ENCODE peak calls at places on chromosomes 6 and 20, in four cellular contexts. One of them, this sample, is unnamed.

GRCh38 chr6:22880686-22881433 is 311.5 kb downstream of the HDGFL1 start:
- DNase-seq in astrocyte of the hippocampus: peak
- DNase-seq in iPS-NIHi11: no peak
- DNase-seq in naive thymus-derived CD8-positive, alpha-beta T cell: no peak
- DNase-seq in this sample: peak

GRCh38 chr20:19692100-19692499 is 66.0 kb upstream of the RIN2 start:
- DNase-seq in naive thymus-derived CD8-positive, alpha-beta T cell: no peak
- DNase-seq in iPS-NIHi11: no peak
- DNase-seq in astrocyte of the hippocampus: no peak
- DNase-seq in this sample: peak

GRCh38 chr20:25017257-25017803 is 24.8 kb upstream of the APMAP start:
- DNase-seq in astrocyte of the hippocampus: no peak
- DNase-seq in naive thymus-derived CD8-positive, alpha-beta T cell: no peak
- DNase-seq in iPS-NIHi11: peak
- DNase-seq in this sample: no peak

GRCh38 chr20:2559641-2560040 is 23.3 kb downstream of the TMC2 start:
- DNase-seq in iPS-NIHi11: no peak
- DNase-seq in astrocyte of the hippocampus: peak
- DNase-seq in naive thymus-derived CD8-positive, alpha-beta T cell: no peak
- DNase-seq in this sample: no peak

GRCh38 chr6:7991992-7992815 is 72.0 kb downstream of the BLOC1S5 start:
- DNase-seq in iPS-NIHi11: peak
- DNase-seq in astrocyte of the hippocampus: peak
- DNase-seq in naive thymus-derived CD8-positive, alpha-beta T cell: no peak
- DNase-seq in this sample: peak

GRCh38 chr6:144478487-144478886 is 193.4 kb downstream of the UTRN start:
- DNase-seq in astrocyte of the hippocampus: no peak
- DNase-seq in naive thymus-derived CD8-positive, alpha-beta T cell: no peak
- DNase-seq in iPS-NIHi11: no peak
- DNase-seq in this sample: no peak

GRCh38 chr6:30914854-30915590 is 984 bp downstream of the VARS2 start:
- DNase-seq in astrocyte of the hippocampus: peak
- DNase-seq in iPS-NIHi11: no peak
- DNase-seq in naive thymus-derived CD8-positive, alpha-beta T cell: peak
- DNase-seq in this sample: no peak

GRCh38 chr6:28167068-28167467 is 25.4 kb downstream of the ZKSCAN8 start:
- DNase-seq in astrocyte of the hippocampus: peak
- DNase-seq in iPS-NIHi11: no peak
- DNase-seq in naive thymus-derived CD8-positive, alpha-beta T cell: no peak
- DNase-seq in this sample: peak

GRCh38 chr6:130587778-130588520 is 222.1 kb downstream of the TMEM200A start:
- DNase-seq in naive thymus-derived CD8-positive, alpha-beta T cell: no peak
- DNase-seq in iPS-NIHi11: no peak
- DNase-seq in astrocyte of the hippocampus: peak
- DNase-seq in this sample: no peak

GRCh38 chr6:7052441-7052936 is 55.3 kb upstream of the RREB1 start:
- DNase-seq in iPS-NIHi11: peak
- DNase-seq in astrocyte of the hippocampus: peak
- DNase-seq in naive thymus-derived CD8-positive, alpha-beta T cell: peak
- DNase-seq in this sample: peak

GRCh38 chr6:1364791-1365190 is 24.6 kb upstream of the FOXF2 start:
- DNase-seq in astrocyte of the hippocampus: no peak
- DNase-seq in iPS-NIHi11: no peak
- DNase-seq in naive thymus-derived CD8-positive, alpha-beta T cell: no peak
- DNase-seq in this sample: no peak

GRCh38 chr6:159063549-159063948 is 18.8 kb upstream of the TAGAP start:
- DNase-seq in astrocyte of the hippocampus: no peak
- DNase-seq in naive thymus-derived CD8-positive, alpha-beta T cell: no peak
- DNase-seq in iPS-NIHi11: no peak
- DNase-seq in this sample: no peak

GRCh38 chr6:165653196-165653595 is 9.8 kb downstream of the PDE10A start:
- DNase-seq in astrocyte of the hippocampus: peak
- DNase-seq in iPS-NIHi11: no peak
- DNase-seq in naive thymus-derived CD8-positive, alpha-beta T cell: no peak
- DNase-seq in this sample: peak

GRCh38 chr6:71107935-71108420 is 151.1 kb upstream of the B3GAT2 start:
- DNase-seq in naive thymus-derived CD8-positive, alpha-beta T cell: no peak
- DNase-seq in astrocyte of the hippocampus: peak
- DNase-seq in iPS-NIHi11: no peak
- DNase-seq in this sample: peak

GRCh38 chr6:134446228-134446848 is 128.4 kb upstream of the SGK1 start:
- DNase-seq in iPS-NIHi11: no peak
- DNase-seq in astrocyte of the hippocampus: peak
- DNase-seq in naive thymus-derived CD8-positive, alpha-beta T cell: no peak
- DNase-seq in this sample: no peak

GRCh38 chr6:25504661-25505060 is 147.4 kb upstream of the SCGN start:
- DNase-seq in naive thymus-derived CD8-positive, alpha-beta T cell: no peak
- DNase-seq in astrocyte of the hippocampus: peak
- DNase-seq in iPS-NIHi11: no peak
- DNase-seq in this sample: peak

GRCh38 chr6:111478749-111479148 is 4.3 kb downstream of the REV3L start:
- DNase-seq in astrocyte of the hippocampus: peak
- DNase-seq in iPS-NIHi11: peak
- DNase-seq in naive thymus-derived CD8-positive, alpha-beta T cell: peak
- DNase-seq in this sample: peak

GRCh38 chr6:36665180-36665579 is 13.3 kb upstream of the CDKN1A start:
- DNase-seq in astrocyte of the hippocampus: no peak
- DNase-seq in naive thymus-derived CD8-positive, alpha-beta T cell: no peak
- DNase-seq in iPS-NIHi11: no peak
- DNase-seq in this sample: no peak

GRCh38 chr6:31075528-31075927 is 36.8 kb downstream of the C6orf15 start:
- DNase-seq in naive thymus-derived CD8-positive, alpha-beta T cell: no peak
- DNase-seq in iPS-NIHi11: no peak
- DNase-seq in astrocyte of the hippocampus: no peak
- DNase-seq in this sample: peak

GRCh38 chr6:107485157-107485556 is 4.8 kb upstream of the SOBP start:
- DNase-seq in iPS-NIHi11: no peak
- DNase-seq in astrocyte of the hippocampus: no peak
- DNase-seq in naive thymus-derived CD8-positive, alpha-beta T cell: no peak
- DNase-seq in this sample: no peak

GRCh38 chr20:17481661-17482060 is 49.5 kb downstream of the BFSP1 start:
- DNase-seq in astrocyte of the hippocampus: no peak
- DNase-seq in naive thymus-derived CD8-positive, alpha-beta T cell: no peak
- DNase-seq in iPS-NIHi11: no peak
- DNase-seq in this sample: no peak

GRCh38 chr20:44215125-44215524 is 4.6 kb upstream of the OSER1 start:
- DNase-seq in astrocyte of the hippocampus: peak
- DNase-seq in iPS-NIHi11: peak
- DNase-seq in naive thymus-derived CD8-positive, alpha-beta T cell: peak
- DNase-seq in this sample: peak

GRCh38 chr6:6918216-6918983 is 189.4 kb upstream of the RREB1 start:
- DNase-seq in iPS-NIHi11: no peak
- DNase-seq in astrocyte of the hippocampus: peak
- DNase-seq in naive thymus-derived CD8-positive, alpha-beta T cell: no peak
- DNase-seq in this sample: peak

GRCh38 chr6:12845224-12846004 is 128.8 kb downstream of the PHACTR1 start:
- DNase-seq in iPS-NIHi11: no peak
- DNase-seq in astrocyte of the hippocampus: no peak
- DNase-seq in naive thymus-derived CD8-positive, alpha-beta T cell: no peak
- DNase-seq in this sample: no peak

GRCh38 chr6:150813319-150813992 is 52.0 kb upstream of the MTHFD1L start:
- DNase-seq in iPS-NIHi11: peak
- DNase-seq in naive thymus-derived CD8-positive, alpha-beta T cell: no peak
- DNase-seq in astrocyte of the hippocampus: peak
- DNase-seq in this sample: peak

GRCh38 chr6:145483191-145483996 is 251.9 kb downstream of the EPM2A start:
- DNase-seq in naive thymus-derived CD8-positive, alpha-beta T cell: no peak
- DNase-seq in iPS-NIHi11: no peak
- DNase-seq in astrocyte of the hippocampus: peak
- DNase-seq in this sample: no peak

GRCh38 chr20:62820962-62821725 is 4.3 kb downstream of the COL9A3 start:
- DNase-seq in naive thymus-derived CD8-positive, alpha-beta T cell: no peak
- DNase-seq in astrocyte of the hippocampus: no peak
- DNase-seq in iPS-NIHi11: no peak
- DNase-seq in this sample: no peak

GRCh38 chr6:132590362-132590761 is 821 bp upstream of the TAAR5 start:
- DNase-seq in astrocyte of the hippocampus: no peak
- DNase-seq in naive thymus-derived CD8-positive, alpha-beta T cell: no peak
- DNase-seq in iPS-NIHi11: no peak
- DNase-seq in this sample: no peak

GRCh38 chr6:49454787-49455709 is 8.0 kb downstream of the MMUT start:
- DNase-seq in astrocyte of the hippocampus: no peak
- DNase-seq in iPS-NIHi11: no peak
- DNase-seq in naive thymus-derived CD8-positive, alpha-beta T cell: no peak
- DNase-seq in this sample: no peak

GRCh38 chr6:154606457-154606856 is 96.0 kb upstream of the CNKSR3 start:
- DNase-seq in iPS-NIHi11: no peak
- DNase-seq in naive thymus-derived CD8-positive, alpha-beta T cell: no peak
- DNase-seq in astrocyte of the hippocampus: no peak
- DNase-seq in this sample: peak

GRCh38 chr6:109515781-109516409 is 32.9 kb upstream of the ZBTB24 start:
- DNase-seq in naive thymus-derived CD8-positive, alpha-beta T cell: peak
- DNase-seq in iPS-NIHi11: no peak
- DNase-seq in astrocyte of the hippocampus: no peak
- DNase-seq in this sample: no peak

GRCh38 chr6:57257911-57258541 is 35.9 kb upstream of the RAB23 start:
- DNase-seq in astrocyte of the hippocampus: peak
- DNase-seq in naive thymus-derived CD8-positive, alpha-beta T cell: no peak
- DNase-seq in iPS-NIHi11: no peak
- DNase-seq in this sample: peak

GRCh38 chr6:138973481-138974140 is 14.4 kb downstream of the REPS1 start:
- DNase-seq in astrocyte of the hippocampus: peak
- DNase-seq in naive thymus-derived CD8-positive, alpha-beta T cell: no peak
- DNase-seq in iPS-NIHi11: no peak
- DNase-seq in this sample: peak

GRCh38 chr6:36357872-36358234 is 21.2 kb upstream of the BNIP5 start:
- DNase-seq in astrocyte of the hippocampus: no peak
- DNase-seq in iPS-NIHi11: no peak
- DNase-seq in naive thymus-derived CD8-positive, alpha-beta T cell: no peak
- DNase-seq in this sample: no peak

GRCh38 chr20:24792641-24793495 is 156.2 kb upstream of the CST7 start:
- DNase-seq in iPS-NIHi11: no peak
- DNase-seq in astrocyte of the hippocampus: no peak
- DNase-seq in naive thymus-derived CD8-positive, alpha-beta T cell: no peak
- DNase-seq in this sample: no peak

GRCh38 chr6:130140084-130140483 is 82.7 kb downstream of the SAMD3 start:
- DNase-seq in iPS-NIHi11: no peak
- DNase-seq in astrocyte of the hippocampus: no peak
- DNase-seq in naive thymus-derived CD8-positive, alpha-beta T cell: no peak
- DNase-seq in this sample: no peak

GRCh38 chr20:4509825-4510522 is 211.7 kb upstream of the PRND start:
- DNase-seq in naive thymus-derived CD8-positive, alpha-beta T cell: no peak
- DNase-seq in iPS-NIHi11: no peak
- DNase-seq in astrocyte of the hippocampus: peak
- DNase-seq in this sample: no peak

GRCh38 chr20:33933469-33933909 is 60.2 kb upstream of the RALY start:
- DNase-seq in naive thymus-derived CD8-positive, alpha-beta T cell: peak
- DNase-seq in iPS-NIHi11: peak
- DNase-seq in astrocyte of the hippocampus: no peak
- DNase-seq in this sample: peak

GRCh38 chr6:81451787-81452186 is 300.7 kb downstream of the TENT5A start:
- DNase-seq in astrocyte of the hippocampus: peak
- DNase-seq in naive thymus-derived CD8-positive, alpha-beta T cell: no peak
- DNase-seq in iPS-NIHi11: no peak
- DNase-seq in this sample: peak